ENCODE peak calls at places on chromosomes 11 and 22, in nine cellular contexts. A, Y, U, V, F, Q, Z, C and B are unnamed samples.

GRCh38 chr11:77101043-77101537 is 1.6 kb upstream of the OMP start:
- DNase-seq in A (peak), Y (no peak), U (no peak), V (peak), F (no peak), Q (peak), Z (no peak), C (no peak), B (no peak)

GRCh38 chr11:82315093-82315492 is 418.6 kb downstream of the FAM181B start:
- DNase-seq in A (no peak), Y (no peak), U (no peak), V (peak), F (no peak), Q (no peak), Z (no peak), C (no peak), B (peak)

GRCh38 chr22:38460367-38460952 is 5.5 kb upstream of the KCNJ4 start:
- DNase-seq in A (no peak), Y (no peak), U (no peak), V (no peak), F (no peak), Q (no peak), Z (no peak), C (no peak), B (no peak)

GRCh38 chr22:39242809-39243442 is 1.9 kb downstream of the PDGFB start:
- DNase-seq in A (no peak), Y (no peak), U (peak), V (no peak), F (no peak), Q (no peak), Z (no peak), C (no peak), B (peak)

GRCh38 chr22:19715286-19715939 is 1.1 kb downstream of the SEPTIN5 start:
- DNase-seq in A (no peak), Y (no peak), U (no peak), V (no peak), F (no peak), Q (no peak), Z (no peak), C (no peak), B (no peak)

GRCh38 chr11:101327908-101328307 is 198.3 kb upstream of the PGR start:
- DNase-seq in A (no peak), Y (no peak), U (no peak), V (peak), F (no peak), Q (no peak), Z (no peak), C (no peak), B (no peak)

GRCh38 chr22:44463151-44463550 is 34.9 kb downstream of the RTL6 start:
- DNase-seq in A (no peak), Y (peak), U (no peak), V (no peak), F (no peak), Q (no peak), Z (no peak), C (no peak), B (no peak)

GRCh38 chr11:85953491-85954143 is 98.4 kb downstream of the CCDC83 start:
- DNase-seq in A (no peak), Y (no peak), U (no peak), V (no peak), F (peak), Q (no peak), Z (no peak), C (no peak), B (no peak)

GRCh38 chr11:134364261-134364660 is 32.5 kb downstream of the GLB1L2 start:
- DNase-seq in A (no peak), Y (no peak), U (no peak), V (no peak), F (no peak), Q (no peak), Z (no peak), C (no peak), B (no peak)

GRCh38 chr11:67352546-67353316 is 615 bp downstream of the POLD4 start:
- DNase-seq in A (no peak), Y (no peak), U (no peak), V (no peak), F (no peak), Q (no peak), Z (peak), C (no peak), B (peak)

GRCh38 chr22:48347311-48347710 is 1480.4 kb downstream of the BRD1 start:
- DNase-seq in A (no peak), Y (no peak), U (no peak), V (no peak), F (no peak), Q (no peak), Z (no peak), C (no peak), B (no peak)

GRCh38 chr11:6327806-6328205 is 7.5 kb upstream of the CAVIN3 start:
- DNase-seq in A (no peak), Y (no peak), U (no peak), V (no peak), F (no peak), Q (no peak), Z (no peak), C (no peak), B (no peak)

GRCh38 chr11:116601734-116602636 is 170.8 kb downstream of the BUD13 start:
- DNase-seq in A (no peak), Y (no peak), U (no peak), V (no peak), F (peak), Q (no peak), Z (no peak), C (no peak), B (no peak)

GRCh38 chr11:78189851-78190250 is 1.1 kb downstream of the USP35 start:
- DNase-seq in A (no peak), Y (no peak), U (no peak), V (no peak), F (no peak), Q (no peak), Z (no peak), C (no peak), B (no peak)

GRCh38 chr11:66189031-66189745 is 79.3 kb upstream of the RAB1B start:
- DNase-seq in A (no peak), Y (no peak), U (no peak), V (peak), F (no peak), Q (no peak), Z (no peak), C (no peak), B (no peak)

GRCh38 chr11:2206291-2206690 is 34.7 kb upstream of the TH start:
- DNase-seq in A (no peak), Y (no peak), U (no peak), V (no peak), F (no peak), Q (no peak), Z (no peak), C (no peak), B (no peak)

GRCh38 chr11:108241370-108242037 is 18.6 kb downstream of the ATM start:
- DNase-seq in A (no peak), Y (no peak), U (no peak), V (no peak), F (no peak), Q (no peak), Z (no peak), C (no peak), B (no peak)

GRCh38 chr11:19506803-19507466 is 205.7 kb upstream of the NAV2 start:
- DNase-seq in A (no peak), Y (no peak), U (no peak), V (no peak), F (no peak), Q (no peak), Z (no peak), C (no peak), B (no peak)

GRCh38 chr11:70470127-70470526 is 71.8 kb downstream of the CTTN start:
- DNase-seq in A (no peak), Y (no peak), U (no peak), V (no peak), F (no peak), Q (no peak), Z (no peak), C (no peak), B (no peak)

GRCh38 chr22:27662359-27663030 is 139.1 kb downstream of the MN1 start:
- DNase-seq in A (no peak), Y (peak), U (no peak), V (peak), F (no peak), Q (no peak), Z (no peak), C (no peak), B (peak)

GRCh38 chr11:57222239-57222638 is 14.8 kb downstream of the APLNR start:
- DNase-seq in A (no peak), Y (no peak), U (no peak), V (no peak), F (no peak), Q (no peak), Z (no peak), C (no peak), B (no peak)

GRCh38 chr22:31080848-31081649 is at the start of gene SMTN:
- DNase-seq in A (peak), Y (peak), U (peak), V (peak), F (peak), Q (peak), Z (peak), C (peak), B (peak)

GRCh38 chr11:7905961-7906429 is 25.1 kb downstream of the OR10A6 start:
- DNase-seq in A (no peak), Y (no peak), U (no peak), V (no peak), F (no peak), Q (no peak), Z (no peak), C (no peak), B (no peak)

GRCh38 chr11:62806611-62807121 is 1.4 kb upstream of the NXF1 start:
- DNase-seq in A (no peak), Y (peak), U (no peak), V (peak), F (no peak), Q (no peak), Z (no peak), C (no peak), B (peak)

GRCh38 chr11:17595526-17596309 is 48.7 kb downstream of the OTOG start:
- DNase-seq in A (no peak), Y (no peak), U (no peak), V (no peak), F (no peak), Q (no peak), Z (no peak), C (no peak), B (no peak)

GRCh38 chr11:122046846-122047245 is 69.2 kb downstream of the BLID start:
- DNase-seq in A (peak), Y (no peak), U (no peak), V (no peak), F (peak), Q (no peak), Z (no peak), C (no peak), B (no peak)

GRCh38 chr11:35579557-35580396 is 38.5 kb upstream of the FJX1 start:
- DNase-seq in A (peak), Y (no peak), U (no peak), V (peak), F (peak), Q (peak), Z (no peak), C (no peak), B (peak)

GRCh38 chr11:112368402-112368801 is 107.7 kb upstream of the PLET1 start:
- DNase-seq in A (no peak), Y (no peak), U (no peak), V (no peak), F (no peak), Q (no peak), Z (no peak), C (no peak), B (peak)

GRCh38 chr11:27761356-27761755 is 61.1 kb upstream of the BDNF start:
- DNase-seq in A (no peak), Y (no peak), U (no peak), V (no peak), F (no peak), Q (no peak), Z (no peak), C (no peak), B (no peak)

GRCh38 chr11:112437096-112437495 is 176.4 kb upstream of the PLET1 start:
- DNase-seq in A (no peak), Y (no peak), U (no peak), V (no peak), F (no peak), Q (no peak), Z (no peak), C (no peak), B (no peak)

GRCh38 chr11:117923773-117924172 is 5.4 kb downstream of the TMPRSS13 start:
- DNase-seq in A (no peak), Y (no peak), U (no peak), V (no peak), F (no peak), Q (no peak), Z (no peak), C (no peak), B (no peak)